ENCODE peak calls at places on chromosomes 6 and 20, in six cellular contexts. C is mesenteric fat pad, N is GF-D8, F is OCI-M1, E is AG08395, K is NAMALWA. R is an unnamed sample.

GRCh38 chr6:20572940-20573339 is 38.7 kb downstream of the CDKAL1 start:
- DNase-seq in F (peak), K (no peak), N (peak), C (no peak), E (peak), R (no peak)

GRCh38 chr20:56595746-56596478 is 33.2 kb upstream of the TFAP2C start:
- DNase-seq in C (no peak), F (no peak), N (no peak), K (no peak), E (no peak), R (no peak)

GRCh38 chr6:15907914-15908518 is 220.9 kb upstream of the MYLIP start:
- DNase-seq in F (peak), C (no peak), E (no peak), N (no peak), K (no peak), R (no peak)

GRCh38 chr20:21027569-21027968 is 78.6 kb downstream of the LINC00237 start:
- DNase-seq in E (no peak), N (no peak), K (peak), C (no peak), F (peak), R (no peak)

GRCh38 chr6:156828280-156828703 is 51.1 kb downstream of the ARID1B start:
- DNase-seq in N (no peak), K (no peak), C (no peak), F (no peak), E (peak), R (peak)

GRCh38 chr6:150207931-150208570 is 65.2 kb downstream of the PPP1R14C start:
- DNase-seq in F (no peak), N (no peak), E (peak), C (no peak), K (no peak), R (no peak)

GRCh38 chr20:17752452-17752851 is 52.7 kb downstream of the BANF2 start:
- DNase-seq in F (no peak), N (no peak), K (no peak), E (no peak), C (no peak), R (no peak)

GRCh38 chr20:36284751-36285150 is 21.4 kb upstream of the DLGAP4 start:
- DNase-seq in K (no peak), N (no peak), F (no peak), C (no peak), E (no peak), R (no peak)

GRCh38 chr6:5497896-5498578 is 236.7 kb downstream of the FARS2 start:
- DNase-seq in K (no peak), F (no peak), E (peak), C (no peak), N (no peak), R (no peak)

GRCh38 chr6:169709293-169709692 is 7.4 kb downstream of the C6orf120 start:
- DNase-seq in C (no peak), E (no peak), N (no peak), K (no peak), F (no peak), R (no peak)

GRCh38 chr6:124676033-124676432 is 286.2 kb upstream of the RNF217 start:
- DNase-seq in K (no peak), F (no peak), E (no peak), N (no peak), C (no peak), R (no peak)

GRCh38 chr6:109455161-109455501 is 441 bp downstream of the MICAL1 start:
- DNase-seq in K (peak), C (no peak), F (no peak), N (no peak), E (no peak), R (peak)

GRCh38 chr20:49685809-49686208 is 27.9 kb downstream of the B4GALT5 start:
- DNase-seq in F (peak), N (no peak), C (no peak), K (no peak), E (peak), R (no peak)

GRCh38 chr20:49905415-49906091 is 9.8 kb downstream of the SPATA2 start:
- DNase-seq in F (no peak), C (peak), N (no peak), E (no peak), K (no peak), R (no peak)

GRCh38 chr20:19861147-19861759 is 103.2 kb downstream of the RIN2 start:
- DNase-seq in F (no peak), C (no peak), K (no peak), E (no peak), N (no peak), R (no peak)

GRCh38 chr6:40322336-40322735 is 264.8 kb downstream of the LRFN2 start:
- DNase-seq in K (no peak), F (no peak), N (no peak), E (no peak), C (peak), R (no peak)

GRCh38 chr20:1568166-1568490 is 10.6 kb upstream of the SIRPD start:
- DNase-seq in K (no peak), E (no peak), C (no peak), F (no peak), N (no peak), R (no peak)

GRCh38 chr6:11188161-11188915 is 44.1 kb downstream of the NEDD9 start:
- DNase-seq in K (no peak), C (no peak), E (no peak), F (no peak), N (no peak), R (no peak)

GRCh38 chr20:25584905-25585704 is at the start of gene NINL:
- DNase-seq in E (peak), C (peak), F (no peak), K (no peak), N (no peak), R (no peak)

GRCh38 chr6:139242457-139243240 is 49.1 kb downstream of the TXLNB start:
- DNase-seq in C (no peak), K (no peak), E (no peak), N (no peak), F (no peak), R (no peak)

GRCh38 chr20:45157977-45158376 is 16.7 kb upstream of the PI3 start:
- DNase-seq in C (no peak), N (no peak), F (no peak), K (no peak), E (peak), R (no peak)

GRCh38 chr6:36716476-36717093 is 19.0 kb downstream of the RAB44 start:
- DNase-seq in E (no peak), C (peak), K (no peak), F (no peak), N (no peak), R (no peak)

GRCh38 chr6:143962644-143962929 is 45.5 kb downstream of the PLAGL1 start:
- DNase-seq in K (no peak), E (peak), N (no peak), C (no peak), F (no peak), R (no peak)

R was measured in GM12865.